ENCODE peak calls at places on chromosomes 16 and 17, in seven cellular contexts. Y, G, K, C, Z, Q and S are unnamed samples.

GRCh38 chr16:57773019-57773418 is 29.3 kb downstream of the KIFC3 start:
- DNase-seq in Y (no peak), Z (no peak), K (no peak), C (no peak), G (no peak), Q (no peak), S (no peak)

GRCh38 chr17:40322417-40323315 is 13.7 kb downstream of the RARA start:
- DNase-seq in Q (peak), C (peak), G (no peak), Z (peak), K (peak), Y (peak), S (peak)

GRCh38 chr16:31489616-31490584 is 7.0 kb downstream of the SLC5A2 start:
- DNase-seq in Z (no peak), G (no peak), Y (no peak), K (no peak), Q (no peak), C (no peak), S (no peak)

GRCh38 chr17:80951121-80952090 is 40.2 kb upstream of the CHMP6 start:
- DNase-seq in Q (no peak), G (no peak), C (no peak), Z (no peak), K (no peak), Y (peak), S (no peak)

GRCh38 chr16:16007743-16008111 is 58.3 kb downstream of the ABCC1 start:
- DNase-seq in Y (no peak), K (peak), C (peak), Q (no peak), G (no peak), Z (no peak), S (no peak)

GRCh38 chr17:76239538-76240274 is 587 bp downstream of the RNF157 start:
- DNase-seq in G (no peak), Y (peak), Q (no peak), C (no peak), Z (no peak), K (no peak), S (no peak)

GRCh38 chr16:57281791-57282190 is 2.7 kb downstream of the PLLP start:
- DNase-seq in G (no peak), Q (no peak), Y (no peak), K (no peak), Z (no peak), C (no peak), S (no peak)

GRCh38 chr17:81097943-81098308 is 63.0 kb downstream of the BAIAP2 start:
- DNase-seq in Y (no peak), K (no peak), G (peak), Z (no peak), Q (no peak), C (peak), S (peak)

GRCh38 chr16:17347624-17348023 is 123.1 kb downstream of the XYLT1 start:
- DNase-seq in Z (no peak), Y (peak), G (no peak), K (no peak), C (no peak), Q (no peak), S (no peak)

GRCh38 chr16:17685445-17685844 is 214.7 kb upstream of the XYLT1 start:
- DNase-seq in K (no peak), Y (no peak), Q (no peak), G (no peak), Z (no peak), C (no peak), S (no peak)

GRCh38 chr17:1573932-1574696 is 11.5 kb upstream of the PITPNA start:
- DNase-seq in C (peak), K (peak), Z (peak), G (peak), Y (peak), Q (peak), S (peak)

GRCh38 chr17:10477701-10478100 is 8.3 kb upstream of the MYH4 start:
- DNase-seq in K (no peak), C (no peak), Z (no peak), Q (no peak), G (no peak), Y (no peak), S (no peak)

GRCh38 chr16:66254751-66255150 is 111.7 kb upstream of the CDH5 start:
- DNase-seq in K (no peak), G (no peak), Y (no peak), C (no peak), Z (no peak), Q (no peak), S (no peak)

GRCh38 chr16:79632289-79632688 is 31.8 kb upstream of the MAF start:
- DNase-seq in C (no peak), K (no peak), G (no peak), Y (no peak), Z (no peak), Q (no peak), S (no peak)

GRCh38 chr17:34961093-34961911 is at the start of the genes CCT6B and ZNF830:
- DNase-seq in Q (peak), Z (peak), K (peak), Y (peak), C (peak), G (peak), S (peak)

GRCh38 chr16:27529962-27530361 is 19.8 kb downstream of the GTF3C1 start:
- DNase-seq in C (peak), Z (no peak), Q (no peak), Y (peak), K (no peak), G (no peak), S (no peak)

GRCh38 chr17:66123163-66123562 is 68.8 kb downstream of the CEP112 start:
- DNase-seq in K (no peak), Y (no peak), C (no peak), G (no peak), Q (no peak), Z (no peak), S (no peak)

GRCh38 chr17:3695723-3696411 is at the start of gene P2RX5:
- DNase-seq in K (peak), C (peak), Y (peak), Z (no peak), G (no peak), Q (no peak), S (no peak)

GRCh38 chr17:78788451-78788850 is 6.4 kb upstream of the CYTH1 start:
- DNase-seq in G (no peak), K (no peak), Q (no peak), Z (no peak), C (no peak), Y (peak), S (no peak)

GRCh38 chr16:69839798-69840409 is 77.8 kb downstream of the WWP2 start:
- DNase-seq in K (no peak), C (no peak), Y (no peak), Q (no peak), G (no peak), Z (peak), S (peak)

GRCh38 chr17:63698381-63698885 is 1.5 kb downstream of the LIMD2 start:
- DNase-seq in Z (no peak), K (peak), Q (no peak), C (no peak), Y (peak), G (no peak), S (no peak)

GRCh38 chr17:2697611-2698162 is 13.9 kb downstream of the CLUH start:
- DNase-seq in Z (peak), G (no peak), Y (no peak), K (no peak), Q (no peak), C (no peak), S (no peak)

GRCh38 chr17:60941028-60941427 is 263.4 kb downstream of the BCAS3 start:
- DNase-seq in Q (no peak), C (peak), Z (no peak), Y (no peak), K (no peak), G (peak), S (no peak)

GRCh38 chr16:80144191-80144590 is 396.6 kb upstream of the DYNLRB2 start:
- DNase-seq in Q (no peak), K (no peak), Y (no peak), G (no peak), Z (no peak), C (no peak), S (no peak)

GRCh38 chr17:80704894-80705293 is 160.3 kb downstream of the RPTOR start:
- DNase-seq in Q (no peak), K (no peak), G (no peak), Z (no peak), C (no peak), Y (no peak), S (no peak)

GRCh38 chr17:72858826-72859495 is 233.5 kb downstream of the SLC39A11 start:
- DNase-seq in Y (no peak), Z (no peak), Q (no peak), G (no peak), C (no peak), K (no peak), S (no peak)

GRCh38 chr16:84065536-84066132 is 23.0 kb upstream of the SLC38A8 start:
- DNase-seq in K (no peak), C (peak), Q (peak), Z (no peak), Y (peak), G (no peak), S (peak)

GRCh38 chr16:59633996-59634579 is 900.0 kb upstream of the GOT2 start:
- DNase-seq in G (no peak), K (no peak), C (no peak), Z (no peak), Y (no peak), Q (no peak), S (no peak)

GRCh38 chr16:79402356-79402755 is 198.2 kb downstream of the MAF start:
- DNase-seq in C (no peak), Y (no peak), K (no peak), Z (no peak), G (no peak), Q (no peak), S (peak)

GRCh38 chr17:42422412-42422957 is 571 bp downstream of the CAVIN1 start:
- DNase-seq in C (no peak), Z (peak), Y (peak), G (peak), Q (no peak), K (no peak), S (peak)

GRCh38 chr17:4204676-4205075 is 59.1 kb downstream of the ANKFY1 start:
- DNase-seq in G (peak), K (no peak), Z (no peak), Q (peak), Y (no peak), C (no peak), S (no peak)

GRCh38 chr17:65514541-65514940 is 46.9 kb downstream of the AXIN2 start:
- DNase-seq in G (no peak), K (no peak), Y (peak), C (no peak), Q (no peak), Z (no peak), S (no peak)

GRCh38 chr16:47578573-47578972 is 117.4 kb downstream of the PHKB start:
- DNase-seq in Z (no peak), K (no peak), C (no peak), G (no peak), Q (no peak), Y (no peak), S (no peak)

GRCh38 chr16:22684282-22685161 is 129.4 kb upstream of the HS3ST2 start:
- DNase-seq in K (no peak), G (no peak), Q (no peak), Y (no peak), C (no peak), Z (no peak), S (no peak)

GRCh38 chr17:55420776-55421178 is 858 bp downstream of the MMD start:
- DNase-seq in Y (peak), Q (no peak), K (peak), Z (peak), C (no peak), G (peak), S (peak)

GRCh38 chr17:21125862-21126261 is 902 bp upstream of the DHRS7B start:
- DNase-seq in G (no peak), Q (no peak), C (peak), K (peak), Z (no peak), Y (peak), S (no peak)